ENCODE peak calls at places on chromosomes 5 and 9, in ten cellular contexts. H is breast epithelium; K is GM23338; C is hepatocyte; A is colonic mucosa; J is testis; G is ovary; B is CD8-positive, alpha-beta T cell; X is sigmoid colon; R is coronary artery. N is an unnamed sample.

GRCh38 chr5:107651326-107651725 is 19.4 kb downstream of the EFNA5 start:
- DNase-seq in H (no peak), K (peak; percentile 86), C (no peak), A (no peak), J (no peak), G (no peak), B (no peak), X (no peak), R (no peak), N (no peak)

GRCh38 chr9:137820161-137820855 is 57.3 kb upstream of the CACNA1B start:
- DNase-seq in H (peak; percentile 47), K (no peak), C (no peak), A (no peak), J (no peak), G (no peak), B (no peak), X (no peak), R (no peak), N (no peak)

GRCh38 chr5:130425405-130425804 is 521.1 kb downstream of the CHSY3 start:
- DNase-seq in H (no peak), K (no peak), C (peak; percentile 19), A (no peak), J (no peak), G (no peak), B (no peak), X (no peak), R (no peak), N (no peak)

GRCh38 chr9:78676009-78676408 is 379.1 kb downstream of the PSAT1 start:
- DNase-seq in H (no peak), K (no peak), C (no peak), A (no peak), J (no peak), G (no peak), B (no peak), X (no peak), R (no peak), N (no peak)

GRCh38 chr5:134851307-134851923 is 5.6 kb downstream of the C5orf24 start:
- DNase-seq in H (no peak), K (no peak), C (no peak), A (no peak), J (peak; percentile 49), G (no peak), B (no peak), X (no peak), R (no peak), N (no peak)

GRCh38 chr5:139893873-139894272 is 98.3 kb downstream of the PSD2 start:
- DNase-seq in H (no peak), K (no peak), C (no peak), A (no peak), J (no peak), G (no peak), B (no peak), X (no peak), R (no peak), N (no peak)

GRCh38 chr9:88738708-88739107 is 203.7 kb downstream of the NXNL2 start:
- DNase-seq in H (no peak), K (no peak), C (no peak), A (no peak), J (no peak), G (no peak), B (no peak), X (no peak), R (no peak), N (no peak)

GRCh38 chr5:45038366-45038987 is 229.7 kb downstream of the MRPS30 start:
- DNase-seq in H (no peak), K (peak; percentile 84), C (peak; percentile 60), A (no peak), J (no peak), G (no peak), B (no peak), X (no peak), R (no peak), N (no peak)

GRCh38 chr5:20098695-20099094 is 110.7 kb upstream of the CDH18 start:
- DNase-seq in H (no peak), K (no peak), C (no peak), A (no peak), J (no peak), G (no peak), B (no peak), X (no peak), R (no peak), N (no peak)

GRCh38 chr9:122821278-122821952 is 7.0 kb downstream of the PDCL start:
- DNase-seq in H (no peak), K (no peak), C (no peak), A (peak; percentile 44), J (peak; percentile 64), G (no peak), B (no peak), X (peak; percentile 88), R (no peak), N (no peak)

GRCh38 chr5:59893436-59894227 is at the start of gene PDE4D:
- DNase-seq in H (peak; percentile 55), K (peak; percentile 91), C (peak; percentile 87), A (peak; percentile 25), J (peak; percentile 68), G (no peak), B (no peak), X (peak; percentile 67), R (peak; percentile 72), N (peak; percentile 65)
- H3K27ac ChIP-seq in H (no peak within 1 kb of the TSS), K (no peak within 1 kb of the TSS), C (no peak within 1 kb of the TSS), A (no peak within 1 kb of the TSS), J (no peak within 1 kb of the TSS), G (no peak within 1 kb of the TSS), B (no peak within 1 kb of the TSS), X (no peak within 1 kb of the TSS), R (peak within 1 kb of the TSS; percentile 19), N (no peak within 1 kb of the TSS)

GRCh38 chr5:150540042-150540441 is 32.1 kb downstream of the NDST1 start:
- DNase-seq in H (no peak), K (no peak), C (no peak), A (no peak), J (no peak), G (no peak), B (no peak), X (no peak), R (no peak), N (no peak)

GRCh38 chr5:150541895-150542294 is 34.0 kb downstream of the NDST1 start:
- DNase-seq in H (no peak), K (no peak), C (no peak), A (no peak), J (no peak), G (no peak), B (no peak), X (no peak), R (no peak), N (no peak)

GRCh38 chr5:150539206-150539605 is 31.3 kb downstream of the NDST1 start:
- DNase-seq in H (no peak), K (no peak), C (no peak), A (no peak), J (no peak), G (no peak), B (no peak), X (no peak), R (no peak), N (no peak)

GRCh38 chr5:150541397-150541675 is 33.4 kb downstream of the NDST1 start:
- DNase-seq in H (no peak), K (no peak), C (no peak), A (no peak), J (no peak), G (no peak), B (no peak), X (no peak), R (no peak), N (no peak)

GRCh38 chr5:150540615-150541396 is 32.9 kb downstream of the NDST1 start:
- DNase-seq in H (peak; percentile 68), K (no peak), C (peak; percentile 82), A (no peak), J (peak; percentile 85), G (peak; percentile 85), B (no peak), X (peak; percentile 90), R (no peak), N (no peak)
- H3K27ac ChIP-seq in H (peak overlapping the region; percentile 84), K (no peak overlapping the region), C (peak overlapping the region; percentile 94), A (peak overlapping the region; percentile 67), J (no peak overlapping the region), G (peak overlapping the region; percentile 57), B (no peak overlapping the region), X (peak overlapping the region; percentile 83), R (peak overlapping the region; percentile 91), N (no peak overlapping the region)

GRCh38 chr9:101400120-101400519 is 1.5 kb downstream of the ZNF189 start:
- DNase-seq in H (no peak), K (no peak), C (peak; percentile 16), A (no peak), J (peak; percentile 84), G (no peak), B (no peak), X (no peak), R (no peak), N (peak; percentile 26)

GRCh38 chr9:101398930-101399640 is 434 bp downstream of the ZNF189 start:
- DNase-seq in H (peak; percentile 56), K (no peak), C (peak; percentile 13), A (peak; percentile 26), J (peak; percentile 55), G (peak; percentile 29), B (no peak), X (peak; percentile 64), R (no peak), N (peak; percentile 28)

GRCh38 chr9:101398335-101398929 is at the start of the genes MRPL50 and ZNF189:
- DNase-seq in H (peak; percentile 97), K (peak; percentile 100), C (peak; percentile 98), A (peak; percentile 99), J (peak; percentile 100), G (peak; percentile 99), B (peak; percentile 95), X (peak; percentile 99), R (peak; percentile 99), N (peak; percentile 97)

GRCh38 chr9:101397746-101398334 is 578 bp downstream of the MRPL50 start:
- DNase-seq in H (no peak), K (no peak), C (no peak), A (no peak), J (no peak), G (no peak), B (no peak), X (no peak), R (no peak), N (no peak)

GRCh38 chr9:101399641-101399965 is 952 bp downstream of the ZNF189 start:
- DNase-seq in H (no peak), K (no peak), C (no peak), A (no peak), J (no peak), G (no peak), B (no peak), X (no peak), R (no peak), N (no peak)
- H3K27ac ChIP-seq in H (peak overlapping the region; percentile 95), K (no peak overlapping the region), C (peak overlapping the region; percentile 77), A (peak overlapping the region; percentile 73), J (peak overlapping the region; percentile 94), G (peak overlapping the region; percentile 70), B (no peak overlapping the region), X (peak overlapping the region; percentile 92), R (peak overlapping the region; percentile 94), N (peak overlapping the region; percentile 82)

DNA sequence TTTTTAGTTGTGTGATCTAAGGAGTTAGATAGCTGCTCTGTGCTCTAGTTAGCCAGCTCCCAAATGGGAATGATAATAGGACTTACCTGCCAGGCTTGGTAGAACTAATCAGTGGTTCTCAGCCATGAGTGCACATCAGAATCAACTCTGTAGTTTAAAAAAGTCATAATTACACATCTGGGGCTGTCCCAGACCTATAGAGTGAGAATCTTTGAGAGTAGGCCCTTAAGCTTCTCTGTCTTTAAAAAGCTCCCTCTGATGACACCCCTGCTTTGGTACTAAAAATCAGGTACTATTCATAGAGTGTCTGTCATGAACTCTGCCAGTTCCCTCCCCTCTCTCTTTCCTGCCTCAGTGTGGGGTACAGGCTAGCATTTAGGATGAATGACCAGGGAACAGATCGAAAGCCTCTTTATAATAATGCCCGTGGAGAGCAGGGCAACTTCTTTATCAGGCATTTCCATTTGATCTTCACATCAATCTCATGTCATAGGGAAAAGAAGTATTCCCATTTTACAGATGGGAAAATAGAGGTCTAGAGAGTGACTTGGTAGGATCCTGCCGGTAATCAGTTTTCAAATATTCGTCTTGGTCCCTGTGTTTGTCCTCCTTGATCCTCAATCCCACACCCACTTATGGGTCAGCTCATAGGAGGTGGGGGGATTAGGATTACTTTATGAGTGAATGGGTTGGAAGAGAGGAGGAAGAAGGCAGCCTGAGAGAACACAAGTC is 15.3 kb downstream of the PPARGC1B start:
- DNase-seq in H (no peak), K (no peak), C (no peak), A (no peak), J (no peak), G (no peak), B (no peak), X (no peak), R (no peak), N (no peak)
- H3K27ac ChIP-seq in H (no peak overlapping the region), K (no peak overlapping the region), C (no peak overlapping the region), A (peak overlapping the region; percentile 76), J (no peak overlapping the region), G (no peak overlapping the region), B (no peak overlapping the region), X (peak overlapping the region; percentile 29), R (no peak overlapping the region), N (no peak overlapping the region)